ENCODE peak calls at places on chromosomes 3 and 15, in eight cellular contexts. W is OCI-LY7, R is mesendoderm, A is astrocyte, C is hepatocyte, Y is GM12878, K is Karpas-422, B is GM23248. F is an unnamed sample. For H3K79me2, the result is how much of the 10 kb centered on the place peaks cover.

GRCh38 chr3:188338081-188338480 is 184.1 kb downstream of the LPP start:
- DNase-seq in Y (no peak), A (peak), K (no peak), C (no peak), B (peak), R (no peak), W (no peak), F (peak)

GRCh38 chr3:2635511-2635910 is 474.7 kb downstream of the IL5RA start:
- DNase-seq in Y (no peak), R (no peak), W (no peak), K (no peak), A (no peak), B (no peak), C (no peak), F (no peak)

GRCh38 chr15:26648676-26649075 is 124.2 kb downstream of the GABRB3 start:
- DNase-seq in A (no peak), B (no peak), K (no peak), C (no peak), W (no peak), Y (no peak), R (no peak), F (no peak)

GRCh38 chr15:62902821-62903220 is 139.7 kb upstream of the TPM1 start:
- DNase-seq in C (no peak), W (no peak), Y (no peak), R (peak), K (no peak), B (no peak), A (no peak), F (no peak)

GRCh38 chr3:4581905-4582611 is 88.9 kb downstream of the ITPR1 start:
- DNase-seq in R (no peak), B (no peak), K (no peak), C (no peak), W (no peak), A (no peak), Y (no peak), F (no peak)

GRCh38 chr15:67049351-67050044 is 15.9 kb upstream of the SMAD3 start:
- DNase-seq in B (peak), A (peak), C (peak), W (no peak), R (no peak), Y (no peak), K (no peak), F (no peak)

GRCh38 chr3:53226142-53226840 is 29.5 kb downstream of the TKT start:
- DNase-seq in A (no peak), K (no peak), B (no peak), Y (no peak), R (no peak), W (no peak), C (no peak), F (no peak)

GRCh38 chr3:141176775-141177174 is 54.9 kb upstream of the PXYLP1 start:
- DNase-seq in W (no peak), B (no peak), C (no peak), Y (no peak), K (no peak), R (no peak), A (no peak), F (no peak)

GRCh38 chr15:78034495-78035191 is 42.9 kb downstream of the TBC1D2B start:
- DNase-seq in A (no peak), B (no peak), R (no peak), C (no peak), W (peak), Y (peak), K (no peak), F (peak)

GRCh38 chr3:174986685-174987084 is 127.6 kb downstream of the NAALADL2 start:
- DNase-seq in Y (no peak), K (no peak), W (no peak), A (peak), B (peak), C (no peak), R (no peak), F (peak)

GRCh38 chr3:14320221-14320620 is 82.2 kb upstream of the SLC6A6 start:
- DNase-seq in Y (no peak), R (no peak), B (no peak), A (no peak), K (no peak), W (no peak), C (no peak), F (no peak)

GRCh38 chr15:50065264-50065663 is 53.8 kb downstream of the ATP8B4 start:
- DNase-seq in Y (no peak), A (no peak), W (no peak), C (no peak), B (no peak), R (no peak), K (no peak), F (no peak)

GRCh38 chr15:41501191-41501917 is 7.7 kb downstream of the ITPKA start:
- DNase-seq in Y (no peak), W (peak), A (no peak), K (peak), B (peak), C (peak), R (peak), F (peak)

GRCh38 chr3:63228677-63229076 is 49.4 kb upstream of the SYNPR start:
- DNase-seq in K (peak), B (peak), A (peak), W (peak), C (peak), R (peak), Y (no peak), F (peak)

GRCh38 chr3:194936659-194937058 is 251.0 kb downstream of the FAM43A start:
- DNase-seq in R (no peak), K (no peak), C (no peak), B (no peak), A (no peak), Y (no peak), W (no peak), F (no peak)

GRCh38 chr3:193940526-193940925 is 195.4 kb upstream of the HES1 start:
- DNase-seq in B (no peak), K (no peak), Y (no peak), C (no peak), R (no peak), A (no peak), W (no peak), F (no peak)

GRCh38 chr3:95334461-95334860 is 1271.6 kb downstream of the NSUN3 start:
- DNase-seq in Y (no peak), B (no peak), K (no peak), C (no peak), A (no peak), R (no peak), W (no peak), F (no peak)

GRCh38 chr3:52801839-52802238 is 7.2 kb downstream of the ITIH3 start:
- DNase-seq in K (no peak), W (no peak), Y (no peak), A (peak), R (no peak), B (no peak), C (no peak), F (no peak)

GRCh38 chr3:15860014-15860934 is 62.5 kb upstream of the ANKRD28 start:
- DNase-seq in A (peak), B (peak), W (peak), C (peak), K (peak), R (peak), Y (no peak), F (peak)

GRCh38 chr15:47588968-47589367 is 128.3 kb upstream of the SEMA6D start:
- DNase-seq in A (no peak), K (no peak), R (peak), C (peak), W (no peak), Y (no peak), B (peak), F (no peak)

GRCh38 chr3:9396301-9396631 is 1.1 kb upstream of the SETD5 start:
- DNase-seq in R (peak), B (peak), Y (peak), W (peak), A (peak), K (peak), C (peak), F (peak)

GRCh38 chr15:59154268-59154667 is 49.3 kb downstream of the CCNB2 start:
- DNase-seq in C (no peak), B (peak), A (no peak), K (no peak), W (no peak), R (no peak), Y (no peak), F (no peak)

GRCh38 chr15:59158701-59159034 is 48.0 kb upstream of the LDHAL6B start:
- DNase-seq in K (no peak), R (no peak), W (no peak), C (no peak), B (no peak), Y (no peak), A (no peak), F (no peak)

GRCh38 chr15:59157840-59158700 is 48.6 kb upstream of the LDHAL6B start:
- DNase-seq in R (no peak), Y (no peak), C (no peak), K (no peak), W (no peak), B (no peak), A (no peak), F (no peak)

GRCh38 chr15:59159210-59159609 is 47.4 kb upstream of the LDHAL6B start:
- DNase-seq in C (no peak), Y (no peak), B (no peak), R (no peak), K (no peak), A (no peak), W (no peak), F (no peak)

DNA sequence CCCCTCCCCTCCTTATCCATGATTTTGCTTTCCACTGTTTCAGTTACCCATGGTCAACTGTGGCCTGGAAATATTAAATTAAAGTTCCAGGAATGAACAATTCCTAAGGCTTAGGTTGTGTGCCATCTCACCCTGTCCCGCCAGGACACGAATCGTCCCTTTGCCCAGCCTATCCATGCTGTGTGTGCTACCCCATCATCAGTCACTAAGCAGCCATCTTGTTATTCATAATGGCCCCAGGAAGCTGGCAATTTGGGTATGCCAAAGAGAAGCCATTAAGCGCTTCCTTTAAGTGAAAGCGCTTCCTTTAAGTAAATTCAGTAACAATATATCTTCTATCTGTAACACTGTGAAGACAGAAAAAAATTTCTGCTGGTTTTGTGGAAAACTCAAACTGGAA is 49.2 kb upstream of the LDHAL6B start:
- DNase-seq in K (no peak), W (no peak), Y (no peak), B (no peak), A (no peak), R (no peak), C (no peak), F (no peak)
- H3K79me2 ChIP-seq in K (under half), W (under half), Y (under half), B (under half), A (under half), R (under half), C (under half), F (under half)

GRCh38 chr15:96328101-96328958 is 2.2 kb upstream of the NR2F2 start:
- DNase-seq in R (no peak), Y (no peak), B (peak), A (peak), C (no peak), K (no peak), W (no peak), F (peak)

GRCh38 chr15:96329403-96329981 is 1.0 kb upstream of the NR2F2 start:
- DNase-seq in B (no peak), R (no peak), C (no peak), W (no peak), A (peak), K (no peak), Y (no peak), F (peak)

GRCh38 chr15:96331141-96331941 is 841 bp downstream of the NR2F2 start:
- DNase-seq in Y (no peak), A (peak), R (no peak), K (no peak), B (peak), W (no peak), C (peak), F (peak)

GRCh38 chr15:96330450-96331140 is at the start of gene NR2F2:
- DNase-seq in Y (peak), A (peak), B (peak), C (peak), W (no peak), K (no peak), R (peak), F (peak)

DNA sequence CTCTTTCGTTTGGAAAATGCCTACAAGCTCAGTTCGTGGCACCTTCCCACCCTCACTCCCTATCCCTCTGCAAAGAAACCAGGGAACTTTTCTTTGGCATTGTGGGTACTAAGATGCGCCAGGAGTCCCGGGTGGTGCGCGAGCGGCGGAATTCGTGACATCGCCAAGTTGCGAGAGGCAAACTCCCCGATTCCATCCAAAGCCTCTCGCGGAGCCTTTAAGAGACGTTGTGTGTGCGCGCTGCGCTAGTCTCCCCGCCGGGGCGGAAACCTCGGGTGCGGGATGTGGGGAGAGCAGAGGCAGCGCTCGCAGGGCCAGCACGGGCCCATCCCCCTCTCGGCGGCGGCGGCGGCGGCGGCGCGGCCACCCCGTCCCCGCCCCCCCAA is 443 bp upstream of the NR2F2 start:
- DNase-seq in B (peak), Y (no peak), A (peak), C (no peak), R (no peak), K (no peak), W (no peak), F (peak)
- H3K4me3 ChIP-seq in B (peak), Y (peak), A (peak), C (peak), R (peak), K (no peak), W (no peak), F (peak)

DNA sequence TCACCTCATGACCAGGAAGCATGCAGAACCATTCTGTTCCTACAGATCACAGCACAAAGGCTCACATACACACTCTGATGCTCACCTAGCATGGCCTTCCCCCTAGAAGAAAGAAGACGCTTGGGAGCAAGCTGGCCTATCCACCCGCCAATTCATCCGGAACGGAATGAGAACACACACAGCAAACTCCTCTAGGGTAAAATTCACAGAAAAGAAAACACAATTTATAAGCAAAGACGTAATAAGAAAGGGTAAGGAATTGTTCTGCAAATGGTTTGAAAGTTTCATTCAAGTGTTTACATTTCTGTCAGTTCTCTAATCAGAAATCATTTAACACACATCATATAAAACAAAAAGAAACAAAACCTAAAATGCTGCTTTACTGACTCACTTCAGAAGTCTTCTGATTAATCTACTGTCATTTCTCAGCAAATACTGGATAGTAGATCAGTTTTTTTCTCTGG is 218.1 kb downstream of the OSBPL10 start:
- DNase-seq in C (no peak), B (no peak), A (peak), W (no peak), Y (no peak), K (no peak), R (no peak), F (peak)
- H3K79me2 ChIP-seq in C (under half), B (under half), A (under half), W (under half), Y (under half), K (half or more), R (under half), F (under half)

GRCh38 chr3:46737320-46737719 is 19.7 kb upstream of the PRSS50 start:
- DNase-seq in A (no peak), B (no peak), C (no peak), Y (no peak), W (no peak), K (no peak), R (no peak), F (no peak)

GRCh38 chr3:46733026-46733800 is 15.5 kb upstream of the PRSS50 start:
- DNase-seq in C (peak), R (peak), A (no peak), K (no peak), B (peak), W (no peak), Y (no peak), F (peak)

GRCh38 chr3:46731795-46732194 is 14.1 kb upstream of the PRSS50 start:
- DNase-seq in R (no peak), A (no peak), Y (peak), B (no peak), C (no peak), W (no peak), K (no peak), F (no peak)

GRCh38 chr3:46734773-46735172 is 17.1 kb upstream of the PRSS50 start:
- DNase-seq in A (no peak), K (no peak), B (no peak), Y (no peak), R (no peak), W (no peak), C (peak), F (no peak)

GRCh38 chr3:46736006-46736872 is 18.6 kb upstream of the PRSS50 start:
- DNase-seq in B (no peak), C (peak), Y (no peak), A (no peak), W (no peak), K (no peak), R (no peak), F (no peak)
- H3K4me3 ChIP-seq in B (no peak), C (no peak), Y (no peak), A (no peak), W (no peak), K (no peak), R (no peak), F (no peak)

GRCh38 chr3:186942168-186942567 is 11.8 kb downstream of the ST6GAL1 start:
- DNase-seq in B (no peak), A (no peak), C (no peak), Y (no peak), W (no peak), R (no peak), K (no peak), F (no peak)
- H3K79me2 ChIP-seq in B (under half), A (under half), C (under half), Y (under half), W (half or more), R (under half), K (half or more), F (under half)

DNA sequence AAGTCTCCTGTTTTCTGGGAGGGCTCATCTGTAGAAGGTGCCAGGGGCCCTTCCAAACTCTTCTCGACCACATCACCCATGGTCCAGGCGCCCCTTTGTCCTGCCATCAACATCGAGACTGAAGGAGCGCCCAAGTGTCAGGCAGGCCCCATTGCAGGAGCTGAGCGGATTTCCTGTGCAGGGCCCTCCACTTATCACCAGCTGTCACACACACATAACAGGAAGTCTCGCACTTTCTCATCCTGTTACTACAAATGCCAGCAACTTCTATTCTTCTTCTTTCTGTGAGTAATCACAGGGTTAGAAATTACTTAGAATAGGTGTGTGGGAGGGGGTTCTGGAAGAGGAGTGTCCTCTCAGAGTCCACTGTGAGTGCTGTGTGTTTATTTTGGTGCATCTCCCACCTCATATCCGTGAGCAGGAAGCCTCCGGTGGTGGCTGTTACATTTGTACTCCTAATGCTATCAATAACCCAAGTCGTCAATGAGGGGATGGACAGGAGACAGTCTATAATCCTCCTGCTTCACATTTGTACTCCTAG is at the start of gene KLHL6:
- DNase-seq in R (peak), B (no peak), W (peak), K (peak), A (no peak), C (no peak), Y (peak), F (no peak)
- H3K4me3 ChIP-seq in R (no peak), B (no peak), W (peak), K (peak), A (no peak), C (no peak), Y (peak), F (no peak)

DNA sequence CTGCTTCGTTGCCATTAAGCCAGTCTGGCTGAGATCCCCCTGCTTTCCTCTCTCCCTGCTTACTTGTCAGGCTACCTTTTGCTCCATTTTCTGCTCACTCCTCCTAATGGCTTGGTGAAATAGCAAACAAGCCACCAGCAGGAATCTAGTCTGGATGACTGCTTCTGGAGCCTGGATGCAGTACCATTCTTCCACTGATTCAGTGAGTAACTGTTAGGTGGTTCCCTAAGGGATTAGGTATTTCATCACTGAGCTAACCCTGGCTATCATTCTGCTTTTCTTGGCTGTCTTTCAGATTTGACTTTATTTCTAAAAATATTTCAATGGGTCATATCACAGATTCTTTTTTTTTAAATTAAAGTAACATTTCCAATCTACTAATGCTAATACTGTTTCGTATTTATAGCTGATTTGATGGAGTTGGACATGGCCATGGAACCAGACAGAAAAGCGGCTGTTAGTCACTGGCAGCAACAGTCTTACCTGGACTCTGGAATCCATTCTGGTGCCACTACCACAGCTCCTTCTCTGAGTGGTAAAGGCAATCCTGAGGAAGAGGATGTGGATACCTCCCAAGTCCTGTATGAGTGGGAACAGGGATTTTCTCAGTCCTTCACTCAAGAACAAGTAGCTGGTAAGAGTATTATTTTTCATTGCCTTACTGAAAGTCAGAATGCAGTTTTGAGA is 25.0 kb downstream of the CTNNB1 start:
- DNase-seq in R (no peak), W (no peak), B (peak), Y (no peak), C (no peak), A (peak), K (no peak), F (peak)
- H3K79me2 ChIP-seq in R (half or more), W (half or more), B (half or more), Y (under half), C (half or more), A (half or more), K (half or more), F (half or more)

GRCh38 chr3:69088033-69088432 is 3.3 kb downstream of the ARL6IP5 start:
- DNase-seq in Y (no peak), C (no peak), R (no peak), A (peak), W (no peak), B (peak), K (no peak), F (peak)
- H3K4me3 ChIP-seq in Y (peak), C (no peak), R (no peak), A (no peak), W (no peak), B (peak), K (no peak), F (peak)

GRCh38 chr3:11206953-11207352 is 52.7 kb downstream of the HRH1 start:
- DNase-seq in Y (no peak), K (no peak), R (no peak), C (no peak), A (no peak), B (no peak), W (no peak), F (no peak)
- H3K79me2 ChIP-seq in Y (under half), K (under half), R (under half), C (under half), A (half or more), B (half or more), W (under half), F (under half)

GRCh38 chr3:119173325-119173724 is at the start of gene UPK1B:
- DNase-seq in R (peak), B (no peak), A (no peak), K (no peak), Y (no peak), W (no peak), C (no peak), F (no peak)

GRCh38 chr3:119175869-119176756 is 2.7 kb downstream of the UPK1B start:
- DNase-seq in C (peak), R (no peak), A (peak), K (no peak), W (no peak), B (peak), Y (no peak), F (no peak)

GRCh38 chr3:119176778-119177177 is 3.4 kb downstream of the UPK1B start:
- DNase-seq in R (no peak), C (no peak), K (no peak), A (no peak), W (no peak), B (no peak), Y (no peak), F (no peak)

GRCh38 chr3:119170821-119171220 is 2.6 kb upstream of the UPK1B start:
- DNase-seq in R (no peak), C (no peak), W (no peak), A (no peak), K (no peak), B (peak), Y (no peak), F (peak)
- H3K4me3 ChIP-seq in R (no peak), C (no peak), W (no peak), A (no peak), K (no peak), B (no peak), Y (no peak), F (no peak)

F was measured in fibroblast of lung.